ENCODE peak calls at places on chromosomes 3 and 15, in four cellular contexts. A is neural crest cell, O is cardiac fibroblast, B is left cardiac atrium. G is an unnamed sample.

GRCh38 chr3:32148356-32148755 is 41.9 kb downstream of the GPD1L start:
- DNase-seq in A (no peak), O (no peak), B (no peak), G (no peak)

GRCh38 chr3:4983739-4984510 is 4.7 kb downstream of the BHLHE40 start:
- DNase-seq in A (no peak), O (peak; percentile 63), B (peak; percentile 73), G (peak; percentile 66)

GRCh38 chr3:56702487-56703315 is 19.6 kb upstream of the TASOR start:
- DNase-seq in A (peak; percentile 42), O (peak; percentile 87), B (no peak), G (peak; percentile 57)

GRCh38 chr3:183182732-183183610 is 20.4 kb upstream of the LAMP3 start:
- DNase-seq in A (no peak), O (no peak), B (no peak), G (no peak)

GRCh38 chr3:79015854-79016253 is 751.9 kb downstream of the ROBO1 start:
- DNase-seq in A (no peak), O (no peak), B (no peak), G (no peak)

GRCh38 chr3:190506271-190506670 is 7.6 kb upstream of the IL1RAP start:
- DNase-seq in A (no peak), O (no peak), B (no peak), G (no peak)

GRCh38 chr3:135779024-135779423 is 186.5 kb upstream of the PPP2R3A start:
- DNase-seq in A (no peak), O (no peak), B (no peak), G (no peak)

GRCh38 chr3:89560546-89560945 is 453.1 kb downstream of the EPHA3 start:
- DNase-seq in A (no peak), O (peak; percentile 89), B (no peak), G (no peak)

GRCh38 chr3:52790741-52791140 is 3.9 kb upstream of the ITIH3 start:
- DNase-seq in A (no peak), O (no peak), B (no peak), G (no peak)

GRCh38 chr15:34122771-34123183 is 20.9 kb downstream of the PGBD4 start:
- DNase-seq in A (no peak), O (peak; percentile 81), B (no peak), G (no peak)

GRCh38 chr3:8768364-8769087 is 887 bp downstream of the OXTR start:
- DNase-seq in A (no peak), O (no peak), B (no peak), G (no peak)